ENCODE peak calls at places on chromosomes 11 and 22, in six cellular contexts. E is suprapubic skin; H is CD8-positive, alpha-beta T cell; A is left lung; B is HCT116; J is naive thymus-derived CD4-positive, alpha-beta T cell. G is an unnamed sample. For H3K4me1, the result is how much of the 10 kb centered on the place peaks cover.

GRCh38 chr11:121119444-121119843 is 18.4 kb downstream of the TECTA start:
- DNase-seq in H (no peak), A (no peak), J (no peak), B (no peak), E (no peak), G (no peak)

GRCh38 chr11:126992065-126992803 is 8.3 kb downstream of the KIRREL3 start:
- DNase-seq in H (no peak), A (no peak), B (no peak), E (no peak), J (no peak), G (no peak)

GRCh38 chr11:134560066-134560465 is 148.0 kb upstream of the B3GAT1 start:
- DNase-seq in H (no peak), B (no peak), A (no peak), E (peak), J (no peak), G (no peak)

GRCh38 chr22:41216984-41217383 is 11.9 kb downstream of the L3MBTL2 start:
- DNase-seq in A (no peak), E (no peak), H (no peak), J (no peak), B (no peak), G (no peak)

GRCh38 chr11:36037031-36037430 is 93.2 kb downstream of the LDLRAD3 start:
- DNase-seq in H (no peak), B (no peak), J (no peak), A (no peak), E (no peak), G (no peak)

GRCh38 chr22:50191041-50191740 is 5.5 kb downstream of the TRABD start:
- DNase-seq in H (peak), A (peak), E (no peak), J (peak), B (no peak), G (peak)

GRCh38 chr11:22387126-22387525 is 48.9 kb downstream of the SLC17A6 start:
- DNase-seq in A (no peak), J (no peak), H (no peak), E (no peak), B (no peak), G (no peak)

GRCh38 chr22:19565921-19566598 is 41.9 kb upstream of the CLDN5 start:
- DNase-seq in E (no peak), B (no peak), J (no peak), A (no peak), H (no peak), G (no peak)

GRCh38 chr11:17991799-17992433 is 20.9 kb downstream of the SERGEF start:
- DNase-seq in A (no peak), J (peak), E (no peak), B (peak), H (no peak), G (peak)

GRCh38 chr11:69863544-69864200 is 44.5 kb upstream of the FGF3 start:
- DNase-seq in J (no peak), E (no peak), H (no peak), B (no peak), A (no peak), G (no peak)

GRCh38 chr22:45550416-45550815 is 47.7 kb downstream of the FBLN1 start:
- DNase-seq in E (no peak), B (no peak), A (no peak), J (no peak), H (no peak), G (no peak)

GRCh38 chr11:134248910-134249480 is 4.2 kb downstream of the THYN1 start:
- DNase-seq in E (no peak), J (no peak), A (no peak), B (no peak), H (no peak), G (no peak)

GRCh38 chr11:70429428-70429705 is 31.0 kb downstream of the CTTN start:
- DNase-seq in B (no peak), H (no peak), J (no peak), A (no peak), E (no peak), G (no peak)

GRCh38 chr11:82403640-82404305 is 329.9 kb downstream of the FAM181B start:
- DNase-seq in H (no peak), J (no peak), B (no peak), E (no peak), A (peak), G (no peak)

GRCh38 chr11:1055990-1056771 is 18.5 kb upstream of the MUC2 start:
- DNase-seq in E (no peak), H (no peak), A (no peak), J (no peak), B (no peak), G (no peak)

GRCh38 chr11:17250561-17251350 is 25.8 kb upstream of the NUCB2 start:
- DNase-seq in A (no peak), E (no peak), B (no peak), H (no peak), J (no peak), G (no peak)

GRCh38 chr22:40176921-40177737 is 596 bp upstream of the TNRC6B start:
- DNase-seq in H (peak), J (peak), E (no peak), A (peak), B (no peak), G (peak)

GRCh38 chr11:95487938-95488337 is 256.9 kb upstream of the SESN3 start:
- DNase-seq in A (no peak), H (no peak), J (no peak), E (no peak), B (no peak), G (no peak)

GRCh38 chr11:65787649-65788622 is 1.1 kb downstream of the OVOL1 start:
- DNase-seq in A (peak), H (no peak), J (no peak), E (no peak), B (no peak), G (no peak)

GRCh38 chr11:65788801-65789200 is 1.9 kb downstream of the OVOL1 start:
- DNase-seq in A (peak), E (no peak), B (no peak), J (no peak), H (no peak), G (no peak)

GRCh38 chr11:65786008-65786785 is 666 bp upstream of the OVOL1 start:
- DNase-seq in J (no peak), B (no peak), E (peak), A (peak), H (no peak), G (no peak)

GRCh38 chr11:65785329-65786007 is 1.4 kb upstream of the OVOL1 start:
- DNase-seq in A (no peak), E (peak), H (no peak), J (no peak), B (no peak), G (peak)

GRCh38 chr11:65786786-65787636 is at the start of gene OVOL1:
- DNase-seq in B (peak), H (no peak), E (no peak), J (no peak), A (peak), G (peak)
- H3K4me3 ChIP-seq in B (peak), H (peak), E (peak), J (no peak), A (no peak), G (no peak)

GRCh38 chr11:32388871-32389770 is 46.2 kb downstream of the WT1 start:
- DNase-seq in B (no peak), H (no peak), A (no peak), E (no peak), J (no peak), G (no peak)
- H3K4me1 ChIP-seq in B (under half), H (under half), A (under half), E (under half), J (under half), G (under half)

GRCh38 chr22:38261478-38261803 is 11.4 kb downstream of the TMEM184B start:
- DNase-seq in E (no peak), J (no peak), H (no peak), A (no peak), B (no peak), G (no peak)

GRCh38 chr22:38258895-38259294 is 13.9 kb downstream of the TMEM184B start:
- DNase-seq in H (no peak), E (no peak), A (no peak), B (no peak), J (no peak), G (no peak)

GRCh38 chr22:38259370-38259769 is 13.4 kb downstream of the TMEM184B start:
- DNase-seq in B (no peak), J (no peak), H (no peak), A (peak), E (no peak), G (no peak)

GRCh38 chr22:38262051-38262795 is 10.6 kb downstream of the TMEM184B start:
- DNase-seq in E (no peak), J (no peak), B (no peak), A (peak), H (no peak), G (peak)

GRCh38 chr22:38260760-38261477 is 11.9 kb downstream of the TMEM184B start:
- DNase-seq in B (no peak), A (no peak), E (no peak), H (no peak), J (no peak), G (no peak)
- H3K4me3 ChIP-seq in B (no peak), A (no peak), E (peak), H (no peak), J (no peak), G (no peak)

DNA sequence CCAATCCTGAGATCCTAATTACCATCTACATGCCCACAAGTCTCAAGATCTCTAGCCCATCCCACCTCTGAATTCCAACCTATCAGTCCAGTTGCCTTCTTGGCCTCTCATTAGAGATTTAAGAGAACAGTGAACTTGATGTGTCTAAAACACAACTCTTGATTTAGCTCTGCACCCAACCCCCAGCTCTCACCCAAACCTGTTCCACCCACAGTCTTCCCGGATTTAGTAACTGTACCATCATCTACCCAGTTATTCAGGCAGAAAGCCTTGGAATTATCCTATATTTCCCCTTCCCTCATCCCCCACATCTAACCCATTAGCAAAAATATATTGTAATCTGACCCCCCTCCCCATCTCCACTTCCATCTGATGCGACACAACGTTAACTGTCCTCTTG is 24.0 kb upstream of the YWHAH start:
- DNase-seq in B (no peak), A (no peak), J (no peak), H (no peak), E (no peak), G (no peak)
- H3K4me1 ChIP-seq in B (under half), A (under half), J (under half), H (under half), E (under half), G (under half)

G was measured in CD4-positive, alpha-beta memory T cell.